ENCODE peak calls at places on chromosomes 6 and 20, in ten cellular contexts. V, B, Y, M, R, C, G, J, W and L are unnamed samples.

GRCh38 chr20:25011261-25011660 is 18.7 kb upstream of the APMAP start:
- DNase-seq in B (no peak), V (peak), W (no peak), C (no peak), M (no peak), J (peak), R (peak), G (no peak), Y (no peak), L (peak)

GRCh38 chr20:43541214-43541613 is 17.6 kb upstream of the SGK2 start:
- DNase-seq in B (no peak), Y (no peak), V (no peak), R (no peak), J (no peak), M (no peak), G (no peak), W (no peak), C (no peak), L (no peak)

GRCh38 chr6:40197371-40197770 is 263.1 kb upstream of the MOCS1 start:
- DNase-seq in V (no peak), R (no peak), Y (no peak), M (no peak), J (no peak), G (no peak), C (no peak), W (no peak), B (no peak), L (no peak)

GRCh38 chr6:157281570-157281969 is 41.7 kb downstream of the TMEM242 start:
- DNase-seq in Y (no peak), J (no peak), M (no peak), G (no peak), V (no peak), R (no peak), W (peak), C (no peak), B (peak), L (no peak)

GRCh38 chr20:1810926-1811620 is 84.1 kb upstream of the SIRPA start:
- DNase-seq in Y (no peak), W (no peak), J (no peak), V (no peak), R (no peak), C (peak), G (peak), B (no peak), M (peak), L (no peak)

GRCh38 chr6:56902551-56903464 is 52.1 kb upstream of the BEND6 start:
- DNase-seq in J (no peak), Y (no peak), V (no peak), M (peak), C (no peak), R (no peak), G (peak), B (no peak), W (no peak), L (no peak)

GRCh38 chr6:169232507-169232931 is 21.1 kb downstream of the THBS2 start:
- DNase-seq in B (peak), J (no peak), M (no peak), R (no peak), Y (no peak), W (no peak), V (no peak), G (no peak), C (no peak), L (no peak)

GRCh38 chr6:57267586-57268293 is 45.6 kb upstream of the RAB23 start:
- DNase-seq in W (peak), M (peak), J (no peak), Y (peak), V (no peak), R (no peak), C (no peak), G (peak), B (peak), L (peak)

GRCh38 chr6:165692106-165692653 is 29.1 kb upstream of the PDE10A start:
- DNase-seq in V (no peak), M (no peak), C (no peak), J (no peak), R (no peak), G (no peak), W (no peak), B (no peak), Y (no peak), L (no peak)

GRCh38 chr6:147029923-147030322 is 174.3 kb upstream of the STXBP5 start:
- DNase-seq in V (no peak), J (no peak), C (no peak), G (no peak), Y (no peak), M (no peak), W (no peak), B (no peak), R (no peak), L (no peak)

GRCh38 chr6:36138667-36139066 is 8.4 kb downstream of the MAPK13 start:
- DNase-seq in B (no peak), W (no peak), M (no peak), V (no peak), J (no peak), G (no peak), R (no peak), Y (no peak), C (no peak), L (peak)

GRCh38 chr6:16623029-16623653 is 138.1 kb downstream of the ATXN1 start:
- DNase-seq in M (no peak), B (no peak), Y (no peak), J (no peak), V (no peak), G (peak), R (no peak), W (no peak), C (no peak), L (no peak)

GRCh38 chr20:25571817-25572216 is 13.5 kb downstream of the NINL start:
- DNase-seq in W (no peak), V (no peak), Y (no peak), B (no peak), G (no peak), C (no peak), M (no peak), R (no peak), J (no peak), L (no peak)

GRCh38 chr6:16334671-16335070 is 96.3 kb downstream of the GMPR start:
- DNase-seq in C (peak), J (no peak), B (no peak), M (no peak), V (no peak), Y (no peak), R (no peak), W (peak), G (no peak), L (peak)

GRCh38 chr20:43682446-43682845 is 15.5 kb downstream of the MYBL2 start:
- DNase-seq in C (no peak), V (no peak), B (no peak), R (peak), G (no peak), M (no peak), Y (no peak), J (no peak), W (peak), L (no peak)

GRCh38 chr6:106154326-106154725 is 68.2 kb downstream of the PRDM1 start:
- DNase-seq in C (no peak), G (no peak), Y (no peak), M (no peak), B (no peak), V (no peak), J (no peak), W (no peak), R (no peak), L (no peak)

GRCh38 chr6:158591134-158591809 is 31.4 kb downstream of the TMEM181 start:
- DNase-seq in B (no peak), V (no peak), J (no peak), M (no peak), W (no peak), C (no peak), G (peak), Y (no peak), R (no peak), L (no peak)

GRCh38 chr20:17624070-17624469 is 54.2 kb downstream of the DSTN start:
- DNase-seq in G (no peak), C (no peak), Y (no peak), J (no peak), R (peak), W (no peak), B (no peak), M (no peak), V (peak), L (peak)

GRCh38 chr6:169092375-169092774 is 161.3 kb downstream of the THBS2 start:
- DNase-seq in M (no peak), J (no peak), W (no peak), B (no peak), Y (no peak), G (no peak), C (no peak), R (no peak), V (no peak), L (no peak)

GRCh38 chr20:51631011-51631950 is 88.8 kb upstream of the NFATC2 start:
- DNase-seq in R (no peak), J (no peak), B (no peak), M (peak), V (no peak), W (peak), C (peak), G (peak), Y (no peak), L (peak)

GRCh38 chr6:3205913-3206312 is 21.5 kb downstream of the TUBB2B start:
- DNase-seq in C (no peak), Y (no peak), B (no peak), J (no peak), R (no peak), V (no peak), W (no peak), G (no peak), M (no peak), L (no peak)

GRCh38 chr20:51434556-51435256 is 107.8 kb downstream of the NFATC2 start:
- DNase-seq in W (no peak), J (no peak), B (no peak), C (no peak), Y (no peak), G (no peak), M (no peak), V (no peak), R (no peak), L (no peak)

GRCh38 chr6:170050591-170051041 is 240.3 kb downstream of the DLL1 start:
- DNase-seq in R (peak), V (peak), J (no peak), W (no peak), M (no peak), C (no peak), Y (no peak), G (no peak), B (peak), L (no peak)

GRCh38 chr6:34657307-34657978 is 39.1 kb downstream of the ILRUN start:
- DNase-seq in B (peak), R (no peak), W (peak), G (peak), C (peak), M (peak), Y (no peak), V (no peak), J (no peak), L (peak)

GRCh38 chr6:26218824-26219223 is 131.6 kb downstream of the HFE start:
- DNase-seq in G (no peak), V (no peak), M (no peak), W (no peak), R (no peak), C (no peak), J (no peak), Y (no peak), B (no peak), L (no peak)

GRCh38 chr6:26217714-26218075 is 130.5 kb downstream of the HFE start:
- DNase-seq in Y (no peak), J (no peak), R (peak), M (no peak), G (no peak), C (no peak), B (no peak), W (no peak), V (no peak), L (no peak)

GRCh38 chr6:26216015-26216885 is 129.0 kb downstream of the HFE start:
- DNase-seq in R (peak), B (peak), G (peak), M (peak), C (peak), Y (peak), V (no peak), W (peak), J (no peak), L (peak)

GRCh38 chr6:26215200-26216014 is 128.2 kb downstream of the HFE start:
- DNase-seq in R (peak), J (no peak), W (no peak), M (peak), G (peak), C (no peak), B (no peak), Y (no peak), V (no peak), L (no peak)

DNA sequence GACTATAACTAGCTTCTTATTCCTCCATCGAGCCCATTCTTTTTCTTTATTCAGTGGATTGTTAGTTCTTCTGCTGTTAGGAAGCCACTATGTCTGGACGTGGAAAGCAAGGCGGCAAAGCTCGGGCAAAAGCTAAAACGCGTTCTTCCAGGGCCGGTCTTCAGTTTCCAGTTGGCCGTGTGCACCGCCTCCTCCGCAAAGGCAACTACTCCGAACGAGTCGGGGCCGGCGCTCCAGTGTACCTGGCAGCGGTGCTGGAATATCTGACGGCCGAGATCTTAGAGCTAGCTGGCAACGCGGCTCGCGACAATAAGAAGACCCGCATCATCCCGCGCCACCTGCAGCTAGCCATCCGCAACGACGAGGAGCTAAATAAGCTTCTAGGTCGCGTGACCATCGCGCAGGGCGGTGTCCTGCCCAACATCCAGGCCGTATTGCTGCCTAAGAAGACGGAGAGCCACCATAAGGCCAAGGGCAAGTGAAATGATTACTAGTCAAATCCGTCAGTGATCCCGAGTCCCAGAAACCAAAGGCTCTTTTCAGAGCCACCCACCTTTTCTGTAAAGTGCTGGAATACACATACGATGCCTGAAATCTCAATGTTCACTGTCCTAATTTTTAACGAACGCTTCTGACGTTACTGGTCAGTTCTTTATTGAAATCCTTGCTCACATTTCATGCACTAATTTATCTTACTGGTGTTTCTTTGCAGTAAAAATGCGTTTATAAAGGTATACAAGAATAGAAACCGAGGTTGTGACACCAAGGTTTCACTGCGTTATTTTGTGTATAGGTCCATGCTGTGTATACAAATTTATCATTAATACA is 129.9 kb downstream of the HFE start:
- DNase-seq in C (peak), B (peak), G (peak), J (peak), V (peak), R (peak), Y (no peak), W (peak), M (peak), L (peak)
- TF ChIP-seq POLR2A in C (peak), B (peak), G (peak), J (no peak), V (no peak), R (peak), Y (peak), W (peak), M (peak), L (peak)

DNA sequence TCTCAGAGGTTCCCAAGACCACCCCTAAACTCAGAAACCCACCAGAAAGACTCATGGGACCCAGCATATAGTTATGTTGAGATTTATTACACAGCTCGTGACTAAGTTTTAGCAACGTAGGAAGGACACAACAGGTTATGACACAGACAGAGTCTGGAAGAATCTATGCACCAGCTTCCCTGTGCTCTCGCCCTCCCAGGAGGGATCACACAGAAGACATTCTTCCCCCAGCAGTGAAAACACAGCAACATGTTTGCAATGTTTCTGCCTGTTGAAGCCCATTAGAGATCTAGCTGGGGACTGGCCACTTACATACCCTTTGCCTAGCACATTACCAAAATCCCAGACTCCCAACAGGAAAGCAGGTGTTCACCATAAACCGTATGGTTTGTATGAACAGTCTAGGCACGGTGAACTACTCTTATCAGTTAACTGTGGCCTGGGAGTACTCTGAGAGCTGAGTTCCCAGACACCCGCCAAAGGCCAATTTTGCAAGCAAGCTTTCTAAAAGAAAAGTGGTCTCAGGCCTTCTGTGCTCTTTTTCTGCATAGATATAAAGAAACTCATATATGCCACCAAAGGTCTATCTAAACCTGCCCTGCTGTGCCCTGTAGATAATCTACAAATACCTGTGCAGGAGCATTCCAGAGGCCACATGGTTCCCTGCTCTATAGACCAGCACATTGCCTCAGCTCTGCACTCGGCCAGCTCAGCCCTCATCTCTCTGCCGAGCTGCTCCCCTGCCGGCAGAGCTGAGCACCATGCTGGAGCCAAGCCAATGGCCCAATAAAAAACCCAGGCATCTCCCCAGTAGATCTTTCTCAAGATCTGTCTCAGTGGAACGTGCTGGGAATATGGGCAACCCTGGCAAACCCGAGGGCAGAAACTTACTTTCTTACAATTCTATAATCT is 69.6 kb upstream of the SMIM28 start:
- DNase-seq in B (peak), G (no peak), R (no peak), V (no peak), W (peak), C (peak), M (peak), Y (no peak), J (no peak), L (peak)
- TF ChIP-seq CTCF in B (peak), G (no peak), R (no peak), V (peak), W (peak), C (peak), M (no peak), Y (no peak), J (no peak), L (no peak)

DNA sequence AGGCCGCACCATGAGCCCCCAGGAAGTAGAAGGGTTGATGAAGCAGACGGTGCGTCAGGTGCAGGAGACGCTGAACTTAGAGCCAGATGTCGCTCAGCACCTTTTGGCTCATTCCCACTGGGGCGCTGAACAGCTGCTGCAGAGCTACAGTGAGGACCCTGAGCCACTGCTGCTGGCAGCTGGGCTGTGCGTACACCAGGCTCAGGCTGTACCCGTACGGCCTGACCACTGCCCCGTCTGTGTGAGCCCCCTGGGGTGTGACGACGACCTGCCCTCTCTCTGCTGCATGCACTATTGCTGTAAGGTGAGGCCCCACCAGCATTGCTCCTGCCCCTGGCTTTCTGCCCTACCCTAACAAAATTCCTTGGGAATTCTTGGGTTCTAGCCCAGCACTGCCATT is 13.1 kb downstream of the DNPH1 start:
- DNase-seq in W (no peak), M (no peak), B (no peak), Y (no peak), V (no peak), R (no peak), C (no peak), G (no peak), J (no peak), L (no peak)
- TF ChIP-seq POLR2AphosphoS5 in W (no peak), M (no peak), B (no peak), Y (no peak), V (no peak), R (no peak), C (no peak), G (no peak), J (no peak), L (no peak)

DNA sequence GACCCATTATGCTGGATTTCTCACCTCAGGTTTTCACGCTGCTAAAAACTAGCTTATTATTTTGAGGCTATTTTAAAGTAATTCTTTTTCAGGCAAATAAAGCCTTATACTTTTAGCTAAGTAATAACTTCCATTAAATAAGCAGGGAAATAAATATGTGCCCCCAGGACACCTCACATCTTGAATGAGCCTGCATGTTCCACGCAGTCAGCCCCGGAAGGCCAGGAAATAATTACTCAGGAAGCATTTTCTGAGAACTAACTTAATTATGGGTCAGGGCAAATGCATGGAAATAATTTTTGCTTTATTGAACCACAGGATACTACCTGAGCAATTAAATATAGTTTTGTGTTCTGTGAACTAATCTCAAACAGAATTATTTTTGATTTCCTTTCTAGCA is 41.1 kb downstream of the STX7 start:
- DNase-seq in Y (no peak), W (no peak), M (no peak), C (no peak), G (no peak), B (no peak), V (no peak), J (no peak), R (no peak), L (no peak)
- TF ChIP-seq POLR2A in Y (no peak), W (no peak), M (no peak), C (no peak), G (no peak), B (no peak), V (no peak), J (no peak), R (no peak), L (no peak)